ENCODE peak calls at places on chromosomes 5 and 9, in five cellular contexts. R, U, P, L and S are unnamed samples.

GRCh38 chr5:96952946-96953730 is 17.3 kb downstream of the LNPEP start:
- DNase-seq in L (no peak), U (no peak), P (no peak), R (no peak), S (no peak)

GRCh38 chr9:7324031-7324654 is 475.4 kb downstream of the DMAC1 start:
- DNase-seq in U (no peak), P (no peak), L (no peak), R (no peak), S (no peak)

GRCh38 chr9:78213696-78214095 is 22.2 kb upstream of the CEP78 start:
- DNase-seq in P (no peak), U (no peak), L (peak), R (peak), S (no peak)

GRCh38 chr5:67059747-67060490 is 136.7 kb downstream of the CD180 start:
- DNase-seq in L (peak), P (no peak), U (no peak), R (peak), S (no peak)

GRCh38 chr5:67115238-67115637 is 81.4 kb downstream of the CD180 start:
- DNase-seq in P (no peak), L (no peak), R (no peak), U (no peak), S (no peak)

GRCh38 chr9:18610956-18611355 is 137.0 kb downstream of the ADAMTSL1 start:
- DNase-seq in P (no peak), L (no peak), U (no peak), R (no peak), S (no peak)

GRCh38 chr9:82168585-82168984 is 180.0 kb downstream of the SPATA31D1 start:
- DNase-seq in P (peak), U (no peak), L (no peak), R (peak), S (no peak)

GRCh38 chr9:4335631-4336030 is 35.8 kb upstream of the GLIS3 start:
- DNase-seq in P (no peak), L (no peak), U (no peak), R (no peak), S (no peak)

GRCh38 chr5:156678484-156678883 is 171.6 kb upstream of the PPP1R2B start:
- DNase-seq in L (no peak), R (no peak), U (no peak), P (no peak), S (no peak)

GRCh38 chr5:57133574-57133973 is 40.3 kb upstream of the GPBP1 start:
- DNase-seq in L (no peak), U (no peak), R (no peak), P (no peak), S (no peak)

GRCh38 chr9:13450723-13451122 is 171.2 kb upstream of the MPDZ start:
- DNase-seq in L (no peak), R (no peak), U (no peak), P (no peak), S (no peak)

GRCh38 chr9:113602126-113603119 is 138.9 kb downstream of the RGS3 start:
- DNase-seq in R (peak), P (peak), U (peak), L (peak), S (peak)

GRCh38 chr5:33312631-33313030 is 128.1 kb upstream of the TARS1 start:
- DNase-seq in L (no peak), R (no peak), U (no peak), P (no peak), S (no peak)

DNA sequence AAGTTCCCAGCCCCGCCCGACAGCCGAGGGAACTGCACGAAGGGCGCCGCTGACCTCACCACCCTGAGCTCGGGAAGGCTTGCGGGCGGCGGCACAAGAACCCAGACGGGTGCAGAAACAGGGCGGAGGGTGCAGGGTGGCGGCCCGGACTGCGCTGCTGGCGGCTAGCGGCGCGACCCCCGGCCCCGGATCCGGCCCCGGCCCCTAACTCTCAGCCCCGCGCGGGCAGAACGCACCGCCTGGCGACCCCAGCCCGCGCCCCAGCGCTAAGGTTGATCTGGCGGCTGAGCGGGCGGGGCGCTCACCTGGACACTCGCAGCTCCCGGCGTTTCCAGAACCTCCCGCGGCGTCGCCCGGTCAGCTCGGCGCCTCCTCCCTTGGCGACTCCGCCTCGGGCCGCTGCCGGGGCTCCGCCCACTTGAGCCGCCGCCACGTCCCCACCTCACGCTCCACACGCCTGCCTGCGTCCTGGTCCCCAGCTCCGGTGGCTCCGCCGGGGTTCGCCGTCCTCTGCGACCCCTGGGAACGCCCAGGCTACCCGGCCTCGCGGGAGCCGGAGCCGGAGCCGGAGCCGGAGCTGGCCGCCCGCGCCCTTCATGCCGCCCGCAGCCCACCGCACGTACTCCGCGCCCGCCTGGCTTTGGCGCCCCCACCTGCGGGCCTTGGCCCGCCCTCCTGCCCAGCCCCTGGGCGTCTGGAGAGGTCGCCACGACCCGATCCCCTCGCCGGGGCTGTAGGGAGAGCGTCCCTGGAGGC is at the start of gene P4HA2:
- DNase-seq in L (peak), P (peak), R (peak), U (peak), S (peak)
- TF ChIP-seq CTCF in L (peak), P (no peak), R (no peak), U (no peak), S (no peak)

DNA sequence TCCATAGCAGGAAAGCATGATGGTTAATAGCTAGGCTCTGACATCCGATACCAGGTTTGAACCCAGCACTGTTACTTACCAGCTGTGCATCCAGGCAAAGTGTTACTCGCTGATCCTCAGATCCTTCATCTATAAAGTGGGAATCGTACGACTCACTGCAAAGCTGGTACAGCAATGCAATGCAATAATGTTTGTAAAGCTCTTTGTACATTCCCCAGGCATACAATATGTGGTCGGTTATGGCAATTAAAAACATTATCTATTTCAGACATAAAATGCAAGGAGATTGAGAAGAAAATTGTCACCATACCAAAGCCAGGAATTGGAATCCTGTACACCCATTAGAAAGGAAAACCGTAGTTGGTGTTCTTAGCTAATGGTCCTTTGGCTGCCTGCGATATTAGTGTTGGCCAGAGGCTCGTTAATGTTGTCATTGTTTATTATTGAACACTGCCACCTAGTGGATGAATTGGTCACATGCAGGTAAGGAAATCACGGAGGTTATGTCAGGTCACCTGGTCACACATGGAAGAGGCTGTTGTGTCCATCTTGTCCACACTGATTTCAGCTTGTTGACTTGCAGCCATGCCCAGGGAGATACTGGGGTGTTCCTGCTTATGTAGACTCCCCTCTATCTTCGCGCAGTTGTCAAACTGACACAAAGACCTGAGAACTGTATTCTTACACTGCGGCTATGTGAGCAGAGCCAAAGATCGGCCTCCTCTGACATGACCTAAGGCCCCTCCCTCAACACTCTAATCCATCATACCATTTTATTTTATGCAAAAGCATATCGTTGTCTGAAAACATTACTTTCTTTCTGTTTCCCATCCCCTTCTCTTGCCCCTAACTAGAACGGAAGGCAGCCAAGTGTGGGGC is 87.5 kb upstream of the PPP2R2B start:
- DNase-seq in L (peak), P (peak), U (no peak), R (peak), S (peak)
- TF ChIP-seq CTCF in L (peak), P (peak), U (peak), R (peak), S (peak)

DNA sequence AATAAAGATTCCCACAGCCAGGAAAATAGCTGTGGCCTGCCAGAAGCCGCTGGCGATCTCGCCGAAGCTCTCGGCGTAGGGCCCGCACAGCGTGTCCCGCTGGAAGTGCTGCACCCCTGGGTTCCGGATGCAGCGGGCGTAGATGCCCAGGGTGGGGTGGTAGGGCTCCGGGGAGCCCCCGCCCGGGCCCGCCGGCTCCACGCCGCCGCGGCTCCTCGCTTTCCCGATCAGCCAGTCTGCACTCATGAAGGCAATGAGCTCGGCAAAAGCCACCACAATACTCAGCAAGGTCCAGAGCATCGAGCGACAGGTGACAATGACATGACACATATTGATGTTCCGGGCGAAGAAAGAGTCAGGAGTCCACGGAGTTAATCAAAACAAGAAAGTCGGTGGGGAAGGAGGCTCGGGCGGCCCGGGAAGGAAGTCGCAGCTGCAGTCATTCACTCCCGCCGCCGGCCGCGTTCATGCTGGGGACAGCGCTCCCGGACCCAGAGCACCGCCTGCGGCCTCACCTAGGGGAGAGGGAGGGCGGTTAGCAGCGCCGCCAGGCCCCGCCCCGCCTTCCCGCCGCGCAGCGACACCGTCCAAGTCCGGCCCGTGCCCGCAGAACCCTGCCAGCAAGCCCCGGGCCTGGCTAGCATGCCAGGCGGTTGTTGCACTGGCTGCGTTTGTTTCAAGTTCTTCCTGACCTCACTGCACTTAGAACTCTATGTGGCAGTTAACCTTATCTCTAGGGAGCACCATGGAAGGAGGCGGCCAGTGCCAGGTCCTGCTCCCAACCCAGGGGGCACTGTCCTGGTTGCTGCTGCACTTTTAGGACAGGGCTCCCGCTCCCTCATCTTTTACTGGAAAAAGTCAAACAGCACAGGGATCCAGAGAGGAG is 138.4 kb downstream of the LHFPL2 start:
- DNase-seq in L (no peak), R (peak), U (peak), P (peak), S (peak)
- TF ChIP-seq CTCF in L (peak), R (no peak), U (no peak), P (no peak), S (no peak)

GRCh38 chr5:62386824-62387223 is 16.9 kb downstream of the DIMT1 start:
- DNase-seq in L (no peak), U (no peak), P (no peak), R (no peak), S (no peak)

GRCh38 chr5:62385136-62385535 is 18.6 kb downstream of the DIMT1 start:
- DNase-seq in L (no peak), P (no peak), R (peak), U (no peak), S (no peak)

GRCh38 chr5:62385816-62386400 is 17.8 kb downstream of the DIMT1 start:
- DNase-seq in R (peak), U (no peak), P (peak), L (no peak), S (no peak)
- TF ChIP-seq CTCF in R (no peak), U (no peak), P (no peak), L (no peak), S (no peak)

GRCh38 chr9:125361837-125362531 is 100.4 kb downstream of the GAPVD1 start:
- DNase-seq in U (no peak), L (peak), R (peak), P (no peak), S (peak)
- TF ChIP-seq CTCF in U (no peak), L (peak), R (peak), P (no peak), S (no peak)